ENCODE peak calls at places on chromosome 18, in ten cellular contexts. W is tibial artery; J is colonic mucosa; V is H9; O is sigmoid colon; A is HepG2; M is CD8-positive, alpha-beta memory T cell; N is HCT116; K is neural progenitor cell; B is tibial nerve. P is an unnamed sample.

GRCh38 chr18:54916507-54916906 is 42.8 kb downstream of the CCDC68 start:
- DNase-seq in W (no peak), J (no peak), O (no peak), A (no peak), B (no peak), N (no peak), V (no peak), K (no peak), M (no peak), P (no peak)

GRCh38 chr18:79645291-79645983 is 34.2 kb upstream of the CTDP1 start:
- DNase-seq in O (peak), A (no peak), N (no peak), M (no peak), K (no peak), V (no peak), J (no peak), W (no peak), B (no peak), P (no peak)

GRCh38 chr18:31566576-31567306 is 24.9 kb upstream of the TTR start:
- DNase-seq in A (peak), M (no peak), N (no peak), W (no peak), V (no peak), O (no peak), J (no peak), B (no peak), K (no peak), P (no peak)

GRCh38 chr18:43587538-43588153 is 310.4 kb upstream of the SYT4 start:
- DNase-seq in B (peak), N (no peak), O (no peak), W (no peak), V (no peak), J (no peak), A (peak), M (no peak), K (peak), P (no peak)

GRCh38 chr18:44744206-44745180 is 63.8 kb downstream of the SETBP1 start:
- DNase-seq in W (no peak), A (no peak), M (no peak), J (no peak), O (peak), N (no peak), V (peak), B (no peak), K (peak), P (no peak)

GRCh38 chr18:12309683-12310198 is 1.7 kb downstream of the TUBB6 start:
- DNase-seq in O (no peak), V (no peak), B (no peak), W (no peak), A (no peak), K (no peak), N (no peak), M (no peak), J (no peak), P (no peak)

GRCh38 chr18:10923671-10924070 is 225.7 kb downstream of the PIEZO2 start:
- DNase-seq in J (no peak), M (no peak), B (no peak), K (no peak), W (no peak), N (no peak), O (no peak), V (no peak), A (no peak), P (no peak)

GRCh38 chr18:37302519-37302918 is 263.1 kb downstream of the CELF4 start:
- DNase-seq in K (no peak), M (no peak), V (no peak), W (no peak), J (no peak), N (no peak), A (no peak), O (no peak), B (no peak), P (no peak)

GRCh38 chr18:35389095-35389618 is 12.0 kb upstream of the ZNF396 start:
- DNase-seq in W (no peak), M (no peak), N (no peak), O (no peak), V (no peak), K (no peak), J (no peak), B (peak), A (no peak), P (no peak)

GRCh38 chr18:3916082-3916481 is 466.1 kb downstream of the TGIF1 start:
- DNase-seq in M (no peak), A (no peak), W (no peak), J (no peak), O (no peak), K (no peak), B (no peak), N (no peak), V (no peak), P (no peak)

GRCh38 chr18:79553154-79553553 is 126.4 kb upstream of the CTDP1 start:
- DNase-seq in K (no peak), M (no peak), V (no peak), O (peak), B (no peak), N (no peak), A (no peak), J (no peak), W (no peak), P (no peak)

GRCh38 chr18:5603153-5603552 is 59.4 kb upstream of the EPB41L3 start:
- DNase-seq in O (no peak), N (no peak), B (no peak), V (no peak), M (no peak), W (no peak), J (no peak), A (no peak), K (no peak), P (no peak)
- H3K27ac ChIP-seq in O (no peak), N (no peak), B (no peak), V (no peak), M (no peak), W (no peak), J (no peak), A (no peak), K (no peak), P (no peak)

DNA sequence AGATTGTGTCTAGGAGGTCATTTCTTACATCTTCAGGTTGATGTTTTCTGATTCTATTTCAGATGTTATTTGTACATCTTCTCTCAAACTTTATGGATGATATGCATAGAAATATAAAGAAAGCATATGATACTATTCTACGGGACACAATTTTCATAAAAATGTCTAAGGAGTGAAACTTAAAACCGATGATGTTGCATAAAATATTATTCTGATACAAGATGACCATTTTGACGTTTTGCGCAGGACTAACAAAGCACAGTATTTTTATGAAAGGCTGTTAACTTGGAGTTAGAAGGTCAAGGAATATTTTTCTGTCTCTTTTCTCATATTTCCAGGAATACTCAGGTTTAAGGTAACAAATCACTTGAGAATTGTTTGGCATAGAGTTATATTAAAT is 8.7 kb downstream of the NETO1 start:
- DNase-seq in B (no peak), M (no peak), V (no peak), A (no peak), W (no peak), J (no peak), O (no peak), N (no peak), K (no peak), P (no peak)
- H3K27ac ChIP-seq in B (no peak), M (no peak), V (no peak), A (no peak), W (no peak), J (no peak), O (no peak), N (no peak), K (no peak), P (no peak)

GRCh38 chr18:45801396-45802004 is 24.0 kb upstream of the SIGLEC15 start:
- DNase-seq in V (no peak), A (no peak), B (no peak), O (no peak), N (no peak), K (no peak), J (no peak), W (no peak), M (no peak), P (no peak)
- H3K27ac ChIP-seq in V (no peak), A (no peak), B (no peak), O (no peak), N (no peak), K (no peak), J (no peak), W (no peak), M (no peak), P (no peak)

DNA sequence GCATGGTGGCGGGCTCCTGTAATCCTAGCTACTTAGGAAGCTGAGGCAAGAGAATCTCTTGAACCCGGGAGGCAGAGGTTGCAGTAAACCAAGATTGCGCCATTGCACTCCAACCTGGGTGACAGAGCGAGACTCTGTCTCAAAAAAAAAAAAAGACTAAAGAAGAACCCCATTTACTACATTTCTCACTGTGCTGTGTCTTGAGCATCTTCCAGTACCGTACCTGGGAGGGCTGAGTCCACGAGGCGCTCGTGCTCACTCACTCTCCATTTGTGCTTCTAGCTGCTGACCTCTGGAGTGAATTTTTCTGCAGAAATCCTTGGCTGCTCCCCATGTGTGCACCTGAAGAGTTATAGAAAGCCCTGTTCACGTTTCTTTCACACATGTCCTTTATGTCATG is 204.8 kb downstream of the LDLRAD4 start:
- DNase-seq in M (no peak), B (no peak), K (no peak), J (no peak), N (no peak), O (no peak), A (no peak), V (no peak), W (no peak), P (no peak)
- H3K27ac ChIP-seq in M (no peak), B (no peak), K (no peak), J (no peak), N (no peak), O (no peak), A (no peak), V (no peak), W (peak), P (no peak)

GRCh38 chr18:48687694-48688042 is 148.8 kb downstream of the CTIF start:
- DNase-seq in V (no peak), K (no peak), A (no peak), W (no peak), N (no peak), B (no peak), M (no peak), O (peak), J (no peak), P (no peak)

GRCh38 chr18:48690494-48690893 is 151.7 kb downstream of the CTIF start:
- DNase-seq in V (no peak), O (no peak), M (no peak), J (no peak), B (no peak), A (no peak), W (no peak), N (no peak), K (no peak), P (no peak)

GRCh38 chr18:48693006-48693405 is 154.2 kb downstream of the CTIF start:
- DNase-seq in A (no peak), N (no peak), M (no peak), J (no peak), K (no peak), B (no peak), O (no peak), V (no peak), W (no peak), P (no peak)

GRCh38 chr18:48688961-48689360 is 150.1 kb downstream of the CTIF start:
- DNase-seq in K (no peak), O (no peak), J (no peak), M (no peak), B (no peak), A (no peak), W (no peak), V (no peak), N (no peak), P (no peak)

GRCh38 chr18:48689548-48689947 is 150.7 kb downstream of the CTIF start:
- DNase-seq in W (no peak), B (no peak), V (no peak), J (no peak), O (no peak), K (no peak), N (no peak), A (no peak), M (no peak), P (no peak)
- H3K27ac ChIP-seq in W (no peak), B (no peak), V (no peak), J (no peak), O (no peak), K (no peak), N (no peak), A (no peak), M (no peak), P (no peak)

P was measured in esophagus squamous epithelium.